ENCODE peak calls at places on chromosome 1, in six cellular contexts. W is stimulated activated CD4-positive, alpha-beta T cell treated with anti-CD3 and anti-CD28 coated beads, Interleukin-1b, Interleukin-23, amount 100 ng/mL, for 24 hours; M is H54; U is GM12892; K is HS-27A; V is thoracic aorta. L is an unnamed sample.

GRCh38 chr1:236526079-236526478 is 2.3 kb downstream of the LGALS8 start:
- DNase-seq in V (no peak), M (no peak), K (no peak), U (no peak), W (no peak), L (no peak)

GRCh38 chr1:109509176-109510134 is at the start of gene AMIGO1:
- DNase-seq in W (peak), M (no peak), K (no peak), U (peak), V (no peak), L (no peak)

GRCh38 chr1:234659538-234659937 is 49.6 kb upstream of the IRF2BP2 start:
- DNase-seq in U (no peak), M (peak), V (no peak), K (peak), W (no peak), L (no peak)

GRCh38 chr1:44806025-44806703 is 987 bp downstream of the DYNLT4 start:
- DNase-seq in W (no peak), M (no peak), K (no peak), U (no peak), V (no peak), L (no peak)

GRCh38 chr1:67559222-67559700 is 125.7 kb upstream of the GADD45A start:
- DNase-seq in K (peak), V (no peak), U (no peak), M (no peak), W (no peak), L (peak)

GRCh38 chr1:10908266-10908665 is 104.2 kb upstream of the TARDBP start:
- DNase-seq in V (no peak), W (no peak), M (no peak), U (no peak), K (no peak), L (no peak)

GRCh38 chr1:199404191-199404590 is 623.3 kb upstream of the NR5A2 start:
- DNase-seq in U (no peak), V (no peak), K (peak), M (no peak), W (no peak), L (no peak)

GRCh38 chr1:187853505-187853904 is 1024.8 kb downstream of the PLA2G4A start:
- DNase-seq in K (no peak), W (no peak), V (no peak), M (no peak), U (no peak), L (no peak)

GRCh38 chr1:33903210-33903589 is 39.3 kb downstream of the HMGB4 start:
- DNase-seq in U (no peak), M (no peak), K (no peak), W (no peak), V (no peak), L (no peak)

GRCh38 chr1:168431882-168432281 is 111.9 kb downstream of the XCL2 start:
- DNase-seq in V (no peak), W (no peak), M (no peak), U (no peak), K (no peak), L (no peak)

GRCh38 chr1:208219659-208220282 is 24.4 kb downstream of the PLXNA2 start:
- DNase-seq in M (peak), U (no peak), V (no peak), K (no peak), W (no peak), L (peak)

GRCh38 chr1:117318456-117318855 is 48.8 kb upstream of the MAN1A2 start:
- DNase-seq in U (no peak), M (no peak), V (no peak), W (no peak), K (no peak), L (no peak)

GRCh38 chr1:14486401-14487110 is 111.9 kb upstream of the KAZN start:
- DNase-seq in M (peak), U (no peak), K (peak), W (no peak), V (no peak), L (peak)

GRCh38 chr1:98386675-98387440 is 274.7 kb upstream of the SNX7 start:
- DNase-seq in V (no peak), M (no peak), U (no peak), K (no peak), W (no peak), L (no peak)

GRCh38 chr1:3056641-3057040 is 12.4 kb upstream of the PRDM16 start:
- DNase-seq in M (no peak), K (no peak), V (no peak), W (no peak), U (no peak), L (no peak)

GRCh38 chr1:111219466-111220286 is 7.8 kb upstream of the CHI3L2 start:
- DNase-seq in M (no peak), K (no peak), V (no peak), U (no peak), W (no peak), L (no peak)

GRCh38 chr1:222171005-222171404 is 376.9 kb downstream of the HHIPL2 start:
- DNase-seq in K (no peak), W (no peak), U (no peak), V (no peak), M (no peak), L (peak)

GRCh38 chr1:6052543-6053205 is 7.0 kb downstream of the KCNAB2 start:
- DNase-seq in V (no peak), U (no peak), M (peak), K (peak), W (no peak), L (peak)

GRCh38 chr1:58363639-58364038 is 182.9 kb downstream of the OMA1 start:
- DNase-seq in W (no peak), M (no peak), U (peak), V (no peak), K (no peak), L (no peak)

L was measured in H4.